ENCODE peak calls at places on chromosome 6, in seven cellular contexts. R, D, B, X, I, C and J are unnamed samples.

GRCh38 chr6:144307880-144308279 is 22.7 kb downstream of the UTRN start:
- DNase-seq in X (no peak), R (no peak), D (no peak), B (no peak), I (no peak), C (no peak), J (no peak)

GRCh38 chr6:159217595-159218275 is 48.5 kb downstream of the FNDC1 start:
- DNase-seq in R (peak; percentile 2), B (no peak), D (no peak), X (no peak), C (peak; percentile 35), I (no peak), J (no peak)

GRCh38 chr6:166736606-166737005 is 109.6 kb upstream of the RPS6KA2 start:
- DNase-seq in C (peak; percentile 65), X (no peak), I (no peak), B (no peak), D (no peak), R (peak; percentile 6), J (no peak)

GRCh38 chr6:11414564-11414963 is 123.0 kb upstream of the TMEM170B start:
- DNase-seq in R (no peak), D (no peak), X (no peak), B (no peak), C (no peak), I (peak; percentile 31), J (no peak)

GRCh38 chr6:102229271-102229670 is 835.8 kb downstream of the GRIK2 start:
- DNase-seq in D (no peak), B (no peak), I (no peak), C (no peak), X (no peak), R (no peak), J (no peak)

GRCh38 chr6:4914412-4915159 is 89.3 kb downstream of the RPP40 start:
- DNase-seq in R (peak; percentile 83), D (no peak), I (no peak), C (peak; percentile 48), X (no peak), B (no peak), J (no peak)

GRCh38 chr6:10495014-10495413 is 26.1 kb upstream of the GCNT2 start:
- DNase-seq in D (no peak), I (no peak), X (no peak), B (no peak), R (no peak), C (no peak), J (no peak)

GRCh38 chr6:97059473-97059872 is 134.9 kb downstream of the KLHL32 start:
- DNase-seq in C (peak; percentile 51), B (no peak), I (no peak), R (peak; percentile 43), X (no peak), D (no peak), J (no peak)

GRCh38 chr6:33967966-33968724 is 164.3 kb upstream of the MLN start:
- DNase-seq in I (no peak), X (peak; percentile 19), D (peak; percentile 2), B (peak; percentile 3), R (peak; percentile 7), C (no peak), J (peak; percentile 5)

GRCh38 chr6:28982476-28983266 is 22.4 kb downstream of the ZNF311 start:
- DNase-seq in R (peak; percentile 69), X (no peak), C (peak; percentile 79), I (peak; percentile 17), D (no peak), B (no peak), J (no peak)

GRCh38 chr6:28988536-28989415 is 16.3 kb downstream of the ZNF311 start:
- DNase-seq in D (no peak), X (peak; percentile 71), C (peak; percentile 61), R (peak; percentile 74), I (peak; percentile 74), B (peak; percentile 79), J (peak; percentile 71)

GRCh38 chr6:28981833-28982475 is 23.2 kb downstream of the ZNF311 start:
- DNase-seq in I (peak; percentile 70), R (peak; percentile 95), B (peak; percentile 80), C (peak; percentile 92), D (no peak), X (peak; percentile 96), J (peak; percentile 93)

GRCh38 chr6:28983838-28984237 is 21.3 kb downstream of the ZNF311 start:
- DNase-seq in R (no peak), B (no peak), I (no peak), C (no peak), D (no peak), X (no peak), J (no peak)

DNA sequence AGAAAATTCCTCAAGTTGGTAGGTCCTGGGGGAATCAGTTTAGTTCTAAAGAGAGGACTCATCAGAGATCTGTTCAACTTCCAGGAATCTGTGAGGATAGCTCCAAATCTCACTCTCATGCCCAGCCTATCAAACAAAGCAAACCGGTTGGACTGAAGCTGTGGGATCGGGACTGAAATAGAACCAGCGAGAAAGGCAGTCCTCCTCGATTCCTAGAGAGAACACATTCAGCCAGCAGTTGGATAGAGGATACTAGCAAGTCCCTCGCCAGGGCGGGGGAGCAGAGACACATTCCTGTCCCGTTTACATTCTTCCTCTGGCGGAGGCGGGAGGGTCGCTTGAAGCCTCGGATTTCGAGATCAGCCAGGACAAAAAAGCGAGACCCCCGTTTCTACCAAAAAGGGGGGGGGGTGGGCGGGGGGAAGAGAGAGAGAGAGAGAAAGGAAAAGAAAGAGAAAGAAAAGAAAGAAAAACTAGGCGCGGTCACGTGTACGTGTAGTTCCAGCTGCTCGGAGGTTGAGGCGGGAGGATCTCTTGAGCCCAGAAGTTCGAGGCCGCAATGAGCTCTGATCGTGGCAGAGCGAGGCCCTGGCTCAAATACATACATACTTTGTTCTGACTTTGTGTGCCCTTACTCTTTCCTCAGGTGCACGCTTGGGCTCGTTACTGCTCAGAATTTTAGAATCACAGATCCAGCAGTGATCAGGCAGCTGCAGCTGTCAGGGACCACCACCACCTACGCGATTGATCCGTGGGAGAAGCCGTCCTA is 19.5 kb downstream of the ZNF311 start:
- DNase-seq in X (peak; percentile 94), B (peak; percentile 80), C (peak; percentile 97), D (no peak), R (peak; percentile 95), I (no peak), J (no peak)
- TF ChIP-seq CTCF in X (no peak), B (no peak), C (no peak), D (no peak), R (no peak), I (no peak), J (no peak)

DNA sequence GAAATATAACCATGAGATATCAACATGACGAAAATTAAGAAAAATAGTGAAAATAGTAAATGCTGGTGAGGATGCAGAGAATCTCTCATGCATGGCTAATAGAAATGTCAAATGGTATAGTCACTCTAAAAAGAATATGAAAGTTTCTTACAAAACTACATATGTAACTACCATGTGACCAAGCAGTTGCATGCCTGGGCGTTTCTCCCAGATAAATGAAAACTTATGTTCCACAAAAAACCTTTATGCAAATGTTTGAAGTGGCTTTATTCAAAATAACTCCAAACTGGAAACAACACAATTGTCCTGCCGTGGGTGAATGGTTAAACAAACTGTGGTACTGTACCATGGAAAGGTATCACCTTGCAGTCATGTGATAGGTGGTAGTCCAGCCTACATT is 112.4 kb downstream of the HDGFL1 start:
- DNase-seq in B (no peak), I (no peak), R (no peak), C (no peak), X (no peak), D (no peak), J (no peak)
- TF ChIP-seq CTCF in B (no peak), I (no peak), R (no peak), C (no peak), X (no peak), D (no peak), J (no peak)

DNA sequence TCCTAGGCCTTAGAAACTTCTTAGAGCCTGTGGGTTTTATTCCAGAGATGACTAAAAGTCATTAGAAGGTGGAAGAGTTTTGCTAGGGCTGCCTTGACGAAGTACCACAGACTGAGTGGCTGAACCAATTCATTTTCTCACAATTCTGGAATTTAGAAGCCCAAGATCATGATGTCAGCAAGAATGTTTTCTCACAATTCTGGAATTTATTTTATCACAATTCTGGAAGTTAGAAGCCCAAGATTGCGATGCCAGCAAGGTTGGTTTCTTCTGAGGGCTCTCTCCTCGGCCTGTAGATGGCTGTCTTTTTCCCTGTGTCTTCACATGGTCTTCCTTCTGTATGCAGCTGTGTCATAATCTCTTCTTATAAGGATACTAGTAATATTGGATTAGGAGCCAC is 672.9 kb upstream of the MARCKS start:
- DNase-seq in X (no peak), I (no peak), C (peak; percentile 90), B (no peak), R (peak; percentile 34), D (no peak), J (no peak)
- TF ChIP-seq CTCF in X (no peak), I (no peak), C (peak; percentile 13), B (no peak), R (no peak), D (peak; percentile 62), J (no peak)

GRCh38 chr6:38034269-38034914 is 214.9 kb downstream of the ZFAND3 start:
- DNase-seq in C (peak; percentile 67), R (peak; percentile 64), I (no peak), D (no peak), B (no peak), X (no peak), J (no peak)
- TF ChIP-seq CTCF in C (peak; percentile 75), R (peak; percentile 69), I (peak; percentile 37), D (peak; percentile 88), B (peak; percentile 51), X (no peak), J (peak; percentile 43)

DNA sequence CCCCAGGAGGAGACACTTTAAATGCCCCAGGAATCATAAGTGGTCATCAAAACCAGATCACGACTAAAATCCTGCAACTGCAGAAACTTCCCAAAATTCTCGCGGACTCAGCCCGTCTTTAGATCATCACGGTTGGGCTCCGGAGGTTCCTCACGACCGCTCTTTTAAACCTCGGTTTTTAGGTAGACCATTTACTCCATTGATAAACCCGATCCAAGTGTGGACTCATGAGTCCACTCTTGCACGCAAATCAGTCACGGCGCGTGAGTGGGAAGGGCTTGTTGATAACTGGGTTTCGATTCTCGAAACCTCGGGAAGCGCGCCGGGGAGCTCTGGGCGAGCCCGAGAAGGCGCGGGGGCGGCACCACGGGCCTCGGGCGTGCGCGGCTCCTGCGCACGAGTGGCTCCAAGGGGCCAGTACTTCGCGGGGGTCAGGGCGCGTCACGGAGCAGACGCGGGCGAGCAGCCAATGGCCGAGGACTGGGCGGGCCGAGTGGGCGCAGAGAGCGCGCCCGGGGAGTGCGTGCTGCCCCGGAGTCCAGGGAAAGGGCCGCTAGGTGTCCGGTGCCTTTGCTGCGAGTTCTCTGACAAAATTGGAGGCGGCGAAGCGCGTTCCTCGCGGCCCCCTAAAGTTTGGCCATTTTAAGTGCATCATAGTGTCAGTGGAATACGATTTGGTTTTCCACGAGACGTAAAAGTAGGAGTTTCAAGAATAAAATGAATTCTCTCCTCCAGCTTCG is 658 bp upstream of the TENT5A start:
- DNase-seq in X (peak; percentile 96), R (peak; percentile 95), I (peak; percentile 72), C (peak; percentile 94), B (peak; percentile 94), D (peak; percentile 95), J (peak; percentile 89)
- TF ChIP-seq CTCF in X (peak; percentile 23), R (peak; percentile 20), I (no peak), C (peak; percentile 35), B (no peak), D (no peak), J (no peak)

GRCh38 chr6:78835817-78836216 is 31.5 kb upstream of the IRAK1BP1 start:
- DNase-seq in B (no peak), R (no peak), I (no peak), X (no peak), D (no peak), C (no peak), J (no peak)
- TF ChIP-seq CTCF in B (no peak), R (no peak), I (no peak), X (no peak), D (peak; percentile 78), C (peak; percentile 8), J (no peak)